ENCODE peak calls at places on chromosome 20, in eight cellular contexts. D is AG04450; O is IMR-90; S is PC-3; L is neural progenitor cell; U is dorsolateral prefrontal cortex; Z is heart left ventricle; N is CD8-positive, alpha-beta T cell. C is an unnamed sample.

GRCh38 chr20:8647868-8648495 is 420.9 kb upstream of the PLCB4 start:
- DNase-seq in D (no peak), O (no peak), S (no peak), L (no peak), U (peak), Z (no peak), N (no peak), C (no peak)

GRCh38 chr20:50992733-50993457 is 30.0 kb downstream of the KCNG1 start:
- DNase-seq in D (no peak), O (peak), S (peak), L (peak), U (no peak), Z (no peak), N (no peak), C (peak)

GRCh38 chr20:48064929-48065328 is 279.6 kb upstream of the SULF2 start:
- DNase-seq in D (no peak), O (peak), S (peak), L (no peak), U (no peak), Z (no peak), N (no peak), C (peak)

GRCh38 chr20:20744170-20744725 is 31.8 kb upstream of the RALGAPA2 start:
- DNase-seq in D (no peak), O (no peak), S (no peak), L (no peak), U (no peak), Z (no peak), N (no peak), C (no peak)

GRCh38 chr20:51345601-51346101 is 196.9 kb downstream of the NFATC2 start:
- DNase-seq in D (no peak), O (peak), S (peak), L (no peak), U (no peak), Z (no peak), N (no peak), C (peak)

GRCh38 chr20:61042501-61043385 is 209.3 kb upstream of the CDH4 start:
- DNase-seq in D (no peak), O (peak), S (no peak), L (peak), U (no peak), Z (no peak), N (no peak), C (no peak)

GRCh38 chr20:2509468-2509781 is 710 bp upstream of the ZNF343 start:
- DNase-seq in D (no peak), O (no peak), S (no peak), L (no peak), U (no peak), Z (no peak), N (no peak), C (no peak)

GRCh38 chr20:45036044-45036755 is 64.7 kb downstream of the KCNS1 start:
- DNase-seq in D (peak), O (peak), S (peak), L (no peak), U (no peak), Z (no peak), N (no peak), C (peak)

GRCh38 chr20:34262488-34263288 is 21.5 kb downstream of the ASIP start:
- DNase-seq in D (no peak), O (peak), S (no peak), L (no peak), U (no peak), Z (no peak), N (no peak), C (peak)

GRCh38 chr20:5608104-5608447 is 142.1 kb upstream of the SHLD1 start:
- DNase-seq in D (no peak), O (no peak), S (no peak), L (peak), U (no peak), Z (no peak), N (peak), C (no peak)

GRCh38 chr20:61293951-61294350 is 41.9 kb downstream of the CDH4 start:
- DNase-seq in D (no peak), O (no peak), S (no peak), L (no peak), U (no peak), Z (no peak), N (no peak), C (no peak)

GRCh38 chr20:50380697-50381040 is 129.5 kb upstream of the PTPN1 start:
- DNase-seq in D (no peak), O (peak), S (peak), L (no peak), U (no peak), Z (no peak), N (no peak), C (peak)

GRCh38 chr20:5933802-5934436 is 16.4 kb downstream of the TRMT6 start:
- DNase-seq in D (no peak), O (no peak), S (peak), L (peak), U (no peak), Z (no peak), N (no peak), C (peak)

GRCh38 chr20:16434087-16434664 is 139.1 kb downstream of the KIF16B start:
- DNase-seq in D (no peak), O (peak), S (peak), L (peak), U (no peak), Z (peak), N (peak), C (peak)

GRCh38 chr20:64186071-64186598 is 21.9 kb downstream of the MYT1 start:
- DNase-seq in D (no peak), O (no peak), S (no peak), L (no peak), U (no peak), Z (no peak), N (no peak), C (no peak)

GRCh38 chr20:37714973-37715657 is 21.3 kb downstream of the CTNNBL1 start:
- DNase-seq in D (no peak), O (peak), S (no peak), L (no peak), U (no peak), Z (no peak), N (no peak), C (peak)

GRCh38 chr20:44979090-44979621 is 12.8 kb downstream of the STK4 start:
- DNase-seq in D (no peak), O (peak), S (peak), L (no peak), U (no peak), Z (no peak), N (peak), C (peak)

GRCh38 chr20:21640556-21640955 is 64.9 kb upstream of the PAX1 start:
- DNase-seq in D (no peak), O (no peak), S (peak), L (peak), U (no peak), Z (no peak), N (no peak), C (peak)

GRCh38 chr20:20594171-20594530 is 118.3 kb downstream of the RALGAPA2 start:
- DNase-seq in D (no peak), O (peak), S (peak), L (peak), U (no peak), Z (no peak), N (no peak), C (peak)

GRCh38 chr20:39290575-39290974 is 328.4 kb downstream of the DHX35 start:
- DNase-seq in D (no peak), O (no peak), S (no peak), L (no peak), U (no peak), Z (no peak), N (no peak), C (no peak)

GRCh38 chr20:39291301-39291700 is 329.2 kb downstream of the DHX35 start:
- DNase-seq in D (no peak), O (no peak), S (peak), L (no peak), U (no peak), Z (no peak), N (no peak), C (no peak)

GRCh38 chr20:39292193-39292736 is 330.1 kb downstream of the DHX35 start:
- DNase-seq in D (no peak), O (no peak), S (no peak), L (no peak), U (no peak), Z (no peak), N (no peak), C (no peak)

GRCh38 chr20:39289831-39290230 is 327.7 kb downstream of the DHX35 start:
- DNase-seq in D (no peak), O (no peak), S (no peak), L (no peak), U (no peak), Z (no peak), N (no peak), C (no peak)

GRCh38 chr20:39289316-39289715 is 327.2 kb downstream of the DHX35 start:
- DNase-seq in D (no peak), O (no peak), S (no peak), L (peak), U (no peak), Z (no peak), N (no peak), C (no peak)
- TF ChIP-seq CTCF in D (no peak), O (no peak), S (peak), L (peak), U (peak), Z (no peak), N (no peak), C (peak)

GRCh38 chr20:19026901-19027644 is 185.4 kb upstream of the SLC24A3 start:
- DNase-seq in D (no peak), O (no peak), S (no peak), L (peak), U (no peak), Z (no peak), N (no peak), C (no peak)

GRCh38 chr20:19027971-19028370 is 184.5 kb upstream of the SLC24A3 start:
- DNase-seq in D (no peak), O (no peak), S (no peak), L (no peak), U (no peak), Z (no peak), N (no peak), C (no peak)

GRCh38 chr20:19024296-19025035 is 188.0 kb upstream of the SLC24A3 start:
- DNase-seq in D (no peak), O (no peak), S (no peak), L (no peak), U (no peak), Z (no peak), N (no peak), C (no peak)

GRCh38 chr20:19025430-19026120 is 186.9 kb upstream of the SLC24A3 start:
- DNase-seq in D (no peak), O (no peak), S (no peak), L (no peak), U (no peak), Z (no peak), N (no peak), C (no peak)

GRCh38 chr20:19026121-19026878 is 186.1 kb upstream of the SLC24A3 start:
- DNase-seq in D (no peak), O (no peak), S (no peak), L (no peak), U (no peak), Z (no peak), N (no peak), C (no peak)
- H3K4me3 ChIP-seq in D (no peak), O (no peak), S (no peak), L (no peak), U (no peak), Z (no peak), N (no peak), C (no peak)

GRCh38 chr20:18372296-18372695 is 84.0 kb downstream of the ZNF133 start:
- DNase-seq in D (no peak), O (no peak), S (no peak), L (no peak), U (no peak), Z (no peak), N (no peak), C (no peak)
- TF ChIP-seq CTCF in D (no peak), O (no peak), S (no peak), L (no peak), U (no peak), Z (no peak), N (no peak), C (no peak)

DNA sequence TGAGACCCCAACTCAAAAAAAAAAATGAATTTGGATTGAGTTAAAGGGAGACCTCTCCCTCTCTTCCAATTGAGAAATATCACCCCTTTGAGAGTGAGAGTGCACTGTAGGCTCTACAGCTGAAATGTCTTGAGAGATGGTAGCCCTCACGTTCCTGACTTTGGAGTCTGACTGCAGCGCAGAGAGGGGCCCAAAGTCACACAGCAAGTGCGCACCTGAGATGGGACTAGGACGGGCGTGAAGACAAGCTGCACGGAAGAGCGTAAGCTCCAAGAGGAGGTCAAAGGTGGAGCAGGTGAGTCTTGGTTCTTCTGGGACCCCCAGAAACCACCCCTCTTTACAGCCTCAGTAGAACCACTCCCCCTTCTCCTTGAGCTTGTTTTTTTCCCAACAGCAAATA is 643 bp downstream of the SLA2 start:
- DNase-seq in D (no peak), O (no peak), S (no peak), L (no peak), U (no peak), Z (no peak), N (no peak), C (no peak)
- H3K4me3 ChIP-seq in D (no peak), O (no peak), S (no peak), L (no peak), U (no peak), Z (no peak), N (peak), C (no peak)

GRCh38 chr20:14918281-14918680 is 580.9 kb upstream of the FLRT3 start:
- DNase-seq in D (no peak), O (no peak), S (no peak), L (no peak), U (no peak), Z (no peak), N (no peak), C (no peak)
- TF ChIP-seq CTCF in D (no peak), O (no peak), S (no peak), L (no peak), U (no peak), Z (no peak), N (no peak), C (no peak)

DNA sequence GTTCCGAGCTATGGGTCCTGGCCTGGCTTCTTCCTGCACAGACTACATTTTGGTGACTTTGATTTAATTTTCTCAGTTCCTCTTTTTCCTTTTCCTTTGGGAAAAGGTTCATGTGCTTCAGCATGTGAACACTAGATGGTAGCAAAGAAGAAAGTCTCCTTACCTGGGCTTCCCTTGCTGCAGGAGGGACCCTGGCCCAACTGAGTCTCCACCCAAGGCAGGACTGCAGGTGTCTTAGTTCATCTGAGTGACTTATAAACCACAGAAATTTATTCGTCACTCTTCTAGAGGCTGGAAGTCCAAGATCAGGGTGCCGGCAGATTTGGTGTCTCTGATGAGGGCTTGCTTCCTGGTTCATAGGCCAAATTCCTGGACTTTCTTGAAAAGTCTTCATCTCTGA is 163.2 kb downstream of the SYCP2 start:
- DNase-seq in D (no peak), O (no peak), S (peak), L (peak), U (no peak), Z (no peak), N (no peak), C (no peak)
- H3K4me3 ChIP-seq in D (no peak), O (no peak), S (no peak), L (no peak), U (no peak), Z (no peak), N (no peak), C (no peak)

GRCh38 chr20:1397710-1398109 is 4.9 kb upstream of the FKBP1A start:
- DNase-seq in D (no peak), O (peak), S (no peak), L (no peak), U (no peak), Z (no peak), N (no peak), C (no peak)
- TF ChIP-seq CTCF in D (peak), O (peak), S (peak), L (peak), U (peak), Z (peak), N (no peak), C (no peak)

GRCh38 chr20:62604796-62605195 is 37.5 kb upstream of the SLCO4A1 start:
- DNase-seq in D (no peak), O (no peak), S (no peak), L (no peak), U (no peak), Z (peak), N (no peak), C (no peak)

GRCh38 chr20:62603021-62603906 is 39.0 kb upstream of the SLCO4A1 start:
- DNase-seq in D (no peak), O (peak), S (peak), L (no peak), U (peak), Z (peak), N (peak), C (peak)

GRCh38 chr20:62601172-62601571 is 41.1 kb upstream of the SLCO4A1 start:
- DNase-seq in D (no peak), O (no peak), S (no peak), L (no peak), U (no peak), Z (peak), N (no peak), C (no peak)

GRCh38 chr20:62603907-62604785 is 38.2 kb upstream of the SLCO4A1 start:
- DNase-seq in D (no peak), O (no peak), S (no peak), L (no peak), U (no peak), Z (no peak), N (no peak), C (no peak)

GRCh38 chr20:62602550-62602949 is 39.8 kb upstream of the SLCO4A1 start:
- DNase-seq in D (no peak), O (no peak), S (peak), L (no peak), U (no peak), Z (peak), N (peak), C (no peak)
- H3K4me3 ChIP-seq in D (no peak), O (no peak), S (peak), L (no peak), U (no peak), Z (no peak), N (peak), C (no peak)

GRCh38 chr20:4113546-4113945 is 98.2 kb upstream of the RNF24 start:
- DNase-seq in D (no peak), O (no peak), S (no peak), L (no peak), U (no peak), Z (no peak), N (no peak), C (no peak)
- TF ChIP-seq CTCF in D (no peak), O (no peak), S (no peak), L (no peak), U (no peak), Z (no peak), N (no peak), C (no peak)

DNA sequence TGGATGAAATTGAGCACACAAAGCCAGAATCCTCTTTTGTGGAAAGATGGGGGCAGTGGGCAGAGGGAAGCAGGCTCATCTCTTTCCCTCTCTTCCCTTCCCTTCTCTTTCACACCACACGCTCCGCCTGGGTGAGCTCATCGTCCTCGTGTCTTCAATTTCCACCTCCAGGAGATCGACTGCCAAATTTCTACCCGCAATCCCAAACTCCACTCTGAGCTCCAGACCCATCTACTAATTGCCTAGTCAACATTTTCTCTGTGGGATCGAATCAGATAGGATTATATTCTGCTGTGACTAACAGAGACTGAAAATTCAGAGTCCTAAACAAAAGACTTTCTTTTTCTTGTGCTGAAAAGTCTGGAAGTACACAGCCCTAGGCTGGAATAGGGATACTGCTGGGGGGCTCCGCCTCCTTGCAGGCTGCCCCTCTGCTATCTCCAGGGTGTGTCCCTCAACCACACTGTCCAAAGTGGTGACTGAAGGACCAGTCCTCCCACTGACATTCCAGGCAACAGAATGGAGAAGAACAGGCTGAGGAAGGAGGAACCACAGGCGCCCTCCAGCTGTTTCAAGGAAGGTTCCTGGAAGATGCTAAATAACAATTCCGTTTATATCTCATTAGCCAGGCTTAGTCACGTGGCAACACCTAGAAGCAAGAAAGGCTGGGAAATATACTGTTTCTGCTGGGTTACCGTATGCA is 5.0 kb upstream of the HSPA12B start:
- DNase-seq in D (no peak), O (peak), S (peak), L (no peak), U (peak), Z (peak), N (no peak), C (peak)
- H3K4me3 ChIP-seq in D (peak), O (no peak), S (peak), L (no peak), U (no peak), Z (peak), N (no peak), C (no peak)

C was measured in epithelial cell of esophagus.